ENCODE peak calls at places on chromosomes 4 and X, in seven cellular contexts. F, J, X, A, N, W and S are unnamed samples.

GRCh38 chrX:110915120-110915519 is 119.5 kb upstream of the CHRDL1 start:
- DNase-seq in F (no peak), J (no peak), X (no peak), A (no peak), N (no peak), W (peak; percentile 71), S (peak; percentile 61)

GRCh38 chr4:170853422-170854021 is 763.8 kb upstream of the AADAT start:
- DNase-seq in F (peak; percentile 78), J (no peak), X (peak; percentile 67), A (peak; percentile 41), N (no peak), W (peak; percentile 44), S (peak; percentile 69)

GRCh38 chr4:15982833-15983528 is 20.0 kb upstream of the FGFBP2 start:
- DNase-seq in F (no peak), J (no peak), X (no peak), A (no peak), N (no peak), W (peak; percentile 11), S (no peak)

GRCh38 chrX:71659959-71660358 is 7.4 kb upstream of the LOC101059915 start:
- DNase-seq in F (no peak), J (no peak), X (no peak), A (no peak), N (no peak), W (no peak), S (no peak)

GRCh38 chrX:10259716-10260115 is 102.9 kb downstream of the CLCN4 start:
- DNase-seq in F (no peak), J (no peak), X (no peak), A (no peak), N (no peak), W (no peak), S (peak; percentile 67)

GRCh38 chr4:112318239-112319142 is 21.3 kb downstream of the ALPK1 start:
- DNase-seq in F (no peak), J (no peak), X (no peak), A (no peak), N (no peak), W (no peak), S (no peak)

GRCh38 chr4:128025319-128025718 is 35.8 kb upstream of the LARP1B start:
- DNase-seq in F (no peak), J (no peak), X (no peak), A (no peak), N (no peak), W (no peak), S (no peak)

GRCh38 chr4:47209833-47210232 is 178.5 kb downstream of the GABRB1 start:
- DNase-seq in F (no peak), J (no peak), X (no peak), A (no peak), N (no peak), W (peak; percentile 82), S (peak; percentile 43)

GRCh38 chrX:133359466-133359865 is 55.8 kb downstream of the GPC4 start:
- DNase-seq in F (no peak), J (no peak), X (no peak), A (no peak), N (no peak), W (no peak), S (no peak)

GRCh38 chr4:120699354-120699753 is 223.2 kb downstream of the PRDM5 start:
- DNase-seq in F (no peak), J (no peak), X (no peak), A (no peak), N (no peak), W (no peak), S (no peak)

GRCh38 chrX:74535633-74536141 is 78.7 kb downstream of the RLIM start:
- DNase-seq in F (peak; percentile 43), J (peak; percentile 61), X (peak; percentile 81), A (peak; percentile 61), N (no peak), W (peak; percentile 68), S (peak; percentile 73)

GRCh38 chrX:17597836-17598434 is 139.4 kb upstream of the SCML1 start:
- DNase-seq in F (no peak), J (peak; percentile 83), X (no peak), A (peak; percentile 64), N (no peak), W (no peak), S (peak; percentile 53)

GRCh38 chrX:2576793-2577192 is 76.0 kb upstream of the DHRSX start:
- DNase-seq in F (no peak), J (no peak), X (no peak), A (no peak), N (no peak), W (peak; percentile 42), S (no peak)

GRCh38 chrX:50874878-50875277 is 35.7 kb upstream of the BMP15 start:
- DNase-seq in F (no peak), J (no peak), X (no peak), A (no peak), N (no peak), W (no peak), S (no peak)

GRCh38 chrX:68681443-68681941 is 34.0 kb downstream of the STARD8 start:
- DNase-seq in F (no peak), J (no peak), X (no peak), A (no peak), N (no peak), W (peak; percentile 9), S (no peak)

GRCh38 chrX:3076416-3076991 is 35.2 kb downstream of the ARSF start:
- DNase-seq in F (no peak), J (no peak), X (no peak), A (no peak), N (no peak), W (no peak), S (no peak)

GRCh38 chrX:24774650-24775049 is 80.9 kb downstream of the POLA1 start:
- DNase-seq in F (no peak), J (no peak), X (no peak), A (no peak), N (no peak), W (peak; percentile 2), S (no peak)

GRCh38 chrX:73401591-73402266 is 45.1 kb upstream of the CDX4 start:
- DNase-seq in F (peak; percentile 30), J (no peak), X (peak; percentile 6), A (no peak), N (no peak), W (no peak), S (no peak)

GRCh38 chr4:4985844-4986243 is 33.4 kb downstream of the CYTL1 start:
- DNase-seq in F (no peak), J (no peak), X (no peak), A (no peak), N (no peak), W (no peak), S (peak; percentile 16)

GRCh38 chrX:37904833-37905232 is 57.5 kb upstream of the DYNLT3 start:
- DNase-seq in F (no peak), J (no peak), X (no peak), A (no peak), N (no peak), W (no peak), S (no peak)

GRCh38 chr4:83074086-83074704 is 39.2 kb downstream of the COPS4 start:
- DNase-seq in F (peak; percentile 50), J (no peak), X (no peak), A (no peak), N (peak; percentile 88), W (peak; percentile 61), S (peak; percentile 92)

GRCh38 chr4:36446275-36446674 is 164.9 kb downstream of the DTHD1 start:
- DNase-seq in F (no peak), J (no peak), X (no peak), A (no peak), N (no peak), W (no peak), S (no peak)

DNA sequence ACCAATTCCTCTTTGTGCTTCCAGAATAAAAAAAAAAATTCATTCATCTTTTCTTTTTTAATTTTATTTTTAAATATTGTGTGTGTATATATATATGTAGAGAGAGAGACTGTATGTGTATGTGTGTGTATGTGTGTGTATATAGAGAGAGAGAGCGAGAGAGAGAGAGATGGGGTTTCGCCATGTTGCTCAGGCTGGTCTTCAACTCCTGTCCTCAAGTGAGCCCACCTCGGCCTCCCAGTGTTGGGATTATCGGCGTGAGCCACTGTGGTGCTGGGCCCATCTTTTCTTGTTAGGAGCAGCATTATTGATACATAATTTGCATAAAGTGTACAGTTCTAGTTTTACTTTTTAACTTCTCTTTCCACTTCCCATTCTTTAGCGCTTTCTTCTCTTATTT is 33.6 kb downstream of the KDM6A start:
- DNase-seq in F (no peak), J (no peak), X (no peak), A (no peak), N (no peak), W (no peak), S (no peak)
- H3K4me3 ChIP-seq in F (no peak overlapping the region), J (no peak overlapping the region), X (no peak overlapping the region), A (no peak overlapping the region), N (no peak overlapping the region), W (no peak overlapping the region), S (no peak overlapping the region)

DNA sequence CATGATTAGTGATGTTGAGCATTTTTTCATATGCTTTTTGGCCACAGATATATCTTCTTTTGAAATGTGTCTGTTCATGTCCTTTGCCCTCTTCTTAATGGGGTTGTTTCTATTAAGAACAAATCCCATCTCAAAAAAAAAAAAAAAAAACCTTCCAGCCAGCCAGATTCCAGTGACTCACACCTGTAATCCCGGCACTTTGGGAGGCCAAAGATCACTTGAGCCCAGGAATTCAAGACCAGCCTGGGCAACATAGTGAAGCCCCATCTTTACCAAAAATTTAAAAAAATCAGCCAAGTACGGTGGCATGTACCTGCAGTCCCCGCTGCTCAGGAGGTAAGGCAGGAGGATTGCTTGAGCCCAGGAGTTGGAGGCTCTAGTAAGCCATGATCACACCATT is 5.1 kb downstream of the RAB33B start:
- DNase-seq in F (no peak), J (no peak), X (no peak), A (no peak), N (no peak), W (peak; percentile 47), S (peak; percentile 7)
- H3K4me1 ChIP-seq in F (peaks cover 6% of the 10 kb centered on the region), J (peaks cover 85% of the 10 kb centered on the region), X (peaks cover 56% of the 10 kb centered on the region), A (peaks cover 38% of the 10 kb centered on the region), N (peaks cover 24% of the 10 kb centered on the region), W (peaks cover 21% of the 10 kb centered on the region), S (peaks cover 36% of the 10 kb centered on the region)

GRCh38 chr4:73172166-73172565 is 86.4 kb downstream of the ANKRD17 start:
- DNase-seq in F (no peak), J (no peak), X (no peak), A (no peak), N (no peak), W (no peak), S (peak; percentile 46)
- H3K4me3 ChIP-seq in F (no peak overlapping the region), J (no peak overlapping the region), X (no peak overlapping the region), A (no peak overlapping the region), N (no peak overlapping the region), W (no peak overlapping the region), S (no peak overlapping the region)

DNA sequence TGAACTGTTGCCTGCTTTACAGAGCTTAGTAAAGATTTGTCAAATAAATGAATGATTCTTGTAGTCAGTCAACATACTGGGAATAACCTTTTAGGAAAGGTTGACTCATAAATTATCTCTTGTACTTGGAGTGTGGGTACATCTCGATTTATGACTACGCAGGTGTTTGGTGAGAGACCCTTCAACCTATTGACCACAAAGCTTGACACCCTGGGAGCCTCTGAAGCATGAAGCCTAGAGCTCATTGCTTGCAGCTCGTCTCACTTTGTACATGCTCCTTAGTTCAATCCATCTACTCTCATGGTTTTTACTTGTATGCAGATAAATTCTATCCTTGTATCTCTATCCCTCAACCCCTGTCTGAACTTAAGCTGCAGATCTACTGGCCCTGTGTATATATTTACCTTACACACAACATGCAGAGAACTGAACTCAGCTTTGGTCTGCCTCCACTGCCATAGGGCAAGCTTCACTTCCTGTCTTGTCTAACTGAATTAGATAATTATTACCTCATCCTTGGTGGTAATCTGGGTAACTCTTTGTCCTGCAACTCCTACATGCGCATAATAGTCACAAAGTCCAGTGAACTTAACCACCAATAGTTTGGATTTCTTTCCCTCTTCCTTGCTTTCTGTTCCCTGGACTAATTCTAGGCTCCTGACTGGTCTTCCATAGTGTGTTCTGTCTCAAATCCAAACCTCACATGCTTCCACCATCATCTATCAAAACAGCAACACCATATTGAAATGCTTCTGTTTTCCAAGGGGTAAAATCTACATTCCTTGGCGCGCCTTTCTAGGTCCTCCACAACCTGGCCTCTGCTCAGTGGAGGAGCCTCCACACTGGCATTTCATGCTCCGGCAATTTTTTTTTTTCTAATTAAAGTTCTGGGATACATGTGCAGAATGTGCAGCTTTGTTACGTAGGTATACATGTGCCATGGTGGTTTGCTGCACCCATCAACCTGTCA is 32.2 kb upstream of the FAT1 start:
- DNase-seq in F (no peak), J (no peak), X (no peak), A (no peak), N (no peak), W (no peak), S (no peak)
- H3K4me1 ChIP-seq in F (no peaks in the 10 kb centered on the region), J (no peaks in the 10 kb centered on the region), X (no peaks in the 10 kb centered on the region), A (no peaks in the 10 kb centered on the region), N (no peaks in the 10 kb centered on the region), W (no peaks in the 10 kb centered on the region), S (peaks cover 5% of the 10 kb centered on the region)